ENCODE peak calls at places on chromosomes 3 and 15, in eight cellular contexts. O is cerebellar cortex; X is kidney tubule cell; P is naive thymus-derived CD4-positive, alpha-beta T cell; S is GM10248; W is substantia nigra; Z is neural progenitor cell; D is GM20000. V is an unnamed sample.

GRCh38 chr3:125042725-125043406 is 12.9 kb downstream of the HEG1 start:
- DNase-seq in Z (no peak), O (no peak), D (no peak), X (no peak), P (no peak), S (no peak), W (no peak), V (no peak)

GRCh38 chr15:75673426-75674247 is 25.9 kb downstream of the SNX33 start:
- DNase-seq in X (no peak), O (peak; percentile 58), D (no peak), P (no peak), Z (no peak), W (no peak), S (no peak), V (no peak)

GRCh38 chr15:73244333-73244732 is 124.4 kb downstream of the HCN4 start:
- DNase-seq in X (peak; percentile 39), D (peak; percentile 31), W (no peak), O (peak; percentile 26), P (no peak), S (peak; percentile 33), Z (peak; percentile 58), V (no peak)

GRCh38 chr15:68681836-68682235 is 103.0 kb downstream of the CORO2B start:
- DNase-seq in P (no peak), Z (no peak), O (no peak), X (no peak), S (no peak), W (no peak), D (no peak), V (no peak)

GRCh38 chr15:48720646-48721045 is 75.1 kb upstream of the FBN1 start:
- DNase-seq in S (no peak), W (no peak), O (no peak), X (no peak), P (no peak), D (no peak), Z (no peak), V (no peak)

GRCh38 chr15:79680721-79681120 is 216.1 kb downstream of the MTHFS start:
- DNase-seq in P (no peak), X (peak; percentile 86), S (peak; percentile 42), D (peak; percentile 54), W (no peak), O (no peak), Z (peak; percentile 89), V (peak; percentile 25)

GRCh38 chr3:70614111-70614510 is 301.7 kb upstream of the MDFIC2 start:
- DNase-seq in X (no peak), S (no peak), D (no peak), W (no peak), O (no peak), Z (no peak), P (no peak), V (no peak)

GRCh38 chr3:46353639-46354410 is at the start of gene CCR2:
- DNase-seq in P (no peak), D (no peak), S (no peak), O (no peak), X (peak; percentile 25), W (no peak), Z (no peak), V (no peak)

GRCh38 chr3:44021646-44022594 is 219.8 kb upstream of the TOPAZ1 start:
- DNase-seq in P (no peak), Z (peak; percentile 67), S (no peak), O (no peak), D (peak; percentile 32), W (no peak), X (peak; percentile 16), V (no peak)

GRCh38 chr3:72018339-72018984 is 233.5 kb upstream of the PROK2 start:
- DNase-seq in D (no peak), W (no peak), O (no peak), Z (peak; percentile 31), P (no peak), S (no peak), X (peak; percentile 18), V (no peak)

GRCh38 chr3:78668302-78668701 is 1099.5 kb downstream of the ROBO1 start:
- DNase-seq in P (no peak), D (no peak), W (no peak), X (no peak), Z (no peak), O (no peak), S (no peak), V (no peak)

GRCh38 chr3:30752961-30753360 is 141.5 kb downstream of the GADL1 start:
- DNase-seq in W (no peak), P (no peak), X (peak; percentile 69), O (no peak), Z (no peak), S (no peak), D (no peak), V (no peak)

GRCh38 chr15:62075595-62076279 is 9.0 kb downstream of the C2CD4A start:
- DNase-seq in D (no peak), S (no peak), P (no peak), X (peak; percentile 82), O (no peak), Z (no peak), W (no peak), V (no peak)

GRCh38 chr3:150449169-150449721 is 41.1 kb downstream of the TSC22D2 start:
- DNase-seq in X (peak; percentile 63), P (no peak), W (no peak), Z (no peak), S (no peak), O (no peak), D (no peak), V (no peak)

GRCh38 chr3:152302521-152303021 is 33.8 kb downstream of the MBNL1 start:
- DNase-seq in O (peak; percentile 58), P (peak; percentile 51), D (peak; percentile 15), W (no peak), S (no peak), Z (no peak), X (peak; percentile 36), V (no peak)

GRCh38 chr15:52052076-52052935 is 33.3 kb downstream of the MAPK6 start:
- DNase-seq in O (no peak), P (no peak), W (no peak), X (no peak), S (no peak), D (no peak), Z (no peak), V (no peak)

GRCh38 chr3:12629560-12629959 is 34.4 kb downstream of the RAF1 start:
- DNase-seq in O (peak; percentile 24), X (peak; percentile 35), S (no peak), D (no peak), P (no peak), W (no peak), Z (no peak), V (no peak)

GRCh38 chr3:113151475-113152031 is 59.8 kb upstream of the BOC start:
- DNase-seq in X (peak; percentile 9), S (no peak), W (no peak), Z (no peak), O (no peak), P (no peak), D (no peak), V (no peak)

GRCh38 chr15:51846463-51847230 is 17.2 kb downstream of the TMOD3 start:
- DNase-seq in P (no peak), W (no peak), O (no peak), X (peak; percentile 60), Z (no peak), S (no peak), D (no peak), V (no peak)

GRCh38 chr3:150235799-150236198 is 172.3 kb upstream of the TSC22D2 start:
- DNase-seq in O (no peak), X (peak; percentile 52), Z (no peak), S (no peak), P (no peak), W (no peak), D (no peak), V (no peak)

GRCh38 chr3:73298243-73299183 is 237.1 kb downstream of the EBLN2 start:
- DNase-seq in P (no peak), Z (no peak), X (no peak), W (no peak), S (no peak), D (no peak), O (no peak), V (no peak)

GRCh38 chr3:197329382-197329781 is 31.0 kb upstream of the DLG1 start:
- DNase-seq in P (no peak), Z (no peak), O (no peak), X (no peak), W (no peak), D (no peak), S (no peak), V (no peak)

GRCh38 chr3:14907043-14907966 is 40.1 kb upstream of the NR2C2 start:
- DNase-seq in W (no peak), S (no peak), O (no peak), D (no peak), X (no peak), Z (no peak), P (no peak), V (no peak)

GRCh38 chr15:100116416-100117190 is 225.2 kb downstream of the ADAMTS17 start:
- DNase-seq in S (no peak), Z (no peak), D (no peak), W (no peak), O (no peak), P (no peak), X (no peak), V (no peak)

GRCh38 chr3:69699183-69699582 is 40.1 kb upstream of the MITF start:
- DNase-seq in D (no peak), O (no peak), X (peak; percentile 17), S (no peak), P (no peak), W (no peak), Z (no peak), V (no peak)

GRCh38 chr3:80999481-80999880 is 762.0 kb downstream of the GBE1 start:
- DNase-seq in X (peak; percentile 15), W (no peak), D (no peak), Z (no peak), P (no peak), O (no peak), S (no peak), V (no peak)

GRCh38 chr15:60591491-60592385 is 112.8 kb upstream of the ICE2 start:
- DNase-seq in X (peak; percentile 55), S (peak; percentile 39), P (peak; percentile 36), W (peak; percentile 41), Z (peak; percentile 79), D (peak; percentile 74), O (no peak), V (peak; percentile 39)

V was measured in 8988T.